ENCODE peak calls at places on chromosomes 13 and 19, in five cellular contexts. L, R, P, N and J are unnamed samples.

GRCh38 chr13:52787212-52787611 is 47.6 kb upstream of the CNMD start:
- DNase-seq in L (no peak), R (no peak), P (no peak), N (no peak), J (no peak)

GRCh38 chr19:38005224-38005614 is 98.2 kb downstream of the SIPA1L3 start:
- DNase-seq in L (no peak), R (no peak), P (no peak), N (no peak), J (no peak)

GRCh38 chr19:35468637-35469036 is 20.6 kb downstream of the FFAR2 start:
- DNase-seq in L (peak; percentile 45), R (no peak), P (peak; percentile 82), N (peak; percentile 54), J (peak; percentile 73)

GRCh38 chr13:21973437-21974125 is 302.7 kb downstream of the FGF9 start:
- DNase-seq in L (no peak), R (no peak), P (no peak), N (no peak), J (no peak)

GRCh38 chr19:13381827-13382632 is 124.2 kb downstream of the CACNA1A start:
- DNase-seq in L (no peak), R (peak; percentile 50), P (no peak), N (no peak), J (no peak)

GRCh38 chr13:47005761-47006414 is 109.0 kb upstream of the HTR2A start:
- DNase-seq in L (no peak), R (no peak), P (no peak), N (no peak), J (no peak)

GRCh38 chr13:36030670-36031331 is 100.4 kb downstream of the DCLK1 start:
- DNase-seq in L (peak; percentile 20), R (no peak), P (no peak), N (no peak), J (no peak)

GRCh38 chr19:31491246-31491645 is 142.0 kb upstream of the TSHZ3 start:
- DNase-seq in L (no peak), R (no peak), P (no peak), N (no peak), J (no peak)

GRCh38 chr13:44331912-44332840 is 41.4 kb upstream of the SERP2 start:
- DNase-seq in L (peak; percentile 72), R (no peak), P (no peak), N (no peak), J (peak; percentile 19)

GRCh38 chr13:60453490-60453889 is 56.5 kb downstream of the TDRD3 start:
- DNase-seq in L (no peak), R (no peak), P (no peak), N (no peak), J (no peak)

GRCh38 chr19:12752056-12752781 is 628 bp downstream of the BEST2 start:
- DNase-seq in L (peak; percentile 42), R (no peak), P (no peak), N (no peak), J (no peak)

GRCh38 chr19:18832331-18833140 is 777 bp downstream of the UPF1 start:
- DNase-seq in L (peak; percentile 71), R (peak; percentile 74), P (no peak), N (peak; percentile 46), J (peak; percentile 15)

GRCh38 chr13:22074403-22074802 is 403.5 kb downstream of the FGF9 start:
- DNase-seq in L (no peak), R (no peak), P (no peak), N (no peak), J (no peak)

GRCh38 chr13:97855570-97855970 is 97.9 kb upstream of the IPO5 start:
- DNase-seq in L (peak; percentile 62), R (peak; percentile 54), P (peak; percentile 13), N (peak; percentile 55), J (peak; percentile 46)

GRCh38 chr19:38737297-38737865 is 6.9 kb downstream of the CAPN12 start:
- DNase-seq in L (no peak), R (no peak), P (no peak), N (no peak), J (no peak)

GRCh38 chr13:39374741-39375189 is 228.2 kb downstream of the LHFPL6 start:
- DNase-seq in L (no peak), R (no peak), P (no peak), N (no peak), J (no peak)

GRCh38 chr13:110244096-110244830 is 62.7 kb downstream of the COL4A1 start:
- DNase-seq in L (no peak), R (no peak), P (no peak), N (no peak), J (no peak)

GRCh38 chr19:35955881-35956634 is 19.9 kb downstream of the LRFN3 start:
- DNase-seq in L (no peak), R (no peak), P (no peak), N (no peak), J (no peak)

GRCh38 chr19:47630594-47630993 is 21.7 kb downstream of the BICRA start:
- DNase-seq in L (no peak), R (no peak), P (no peak), N (no peak), J (no peak)

GRCh38 chr19:47633996-47634395 is 25.1 kb downstream of the BICRA start:
- DNase-seq in L (no peak), R (no peak), P (no peak), N (no peak), J (no peak)

GRCh38 chr19:47631681-47632446 is 22.9 kb downstream of the BICRA start:
- DNase-seq in L (no peak), R (no peak), P (no peak), N (no peak), J (no peak)

GRCh38 chr19:47637550-47637949 is 28.6 kb downstream of the BICRA start:
- DNase-seq in L (no peak), R (no peak), P (no peak), N (no peak), J (no peak)

GRCh38 chr19:47633516-47633915 is 24.6 kb downstream of the BICRA start:
- DNase-seq in L (no peak), R (no peak), P (no peak), N (peak; percentile 44), J (no peak)
- TF ChIP-seq GABPA in L (no peak), R (no peak), P (no peak), N (no peak), J (no peak)

DNA sequence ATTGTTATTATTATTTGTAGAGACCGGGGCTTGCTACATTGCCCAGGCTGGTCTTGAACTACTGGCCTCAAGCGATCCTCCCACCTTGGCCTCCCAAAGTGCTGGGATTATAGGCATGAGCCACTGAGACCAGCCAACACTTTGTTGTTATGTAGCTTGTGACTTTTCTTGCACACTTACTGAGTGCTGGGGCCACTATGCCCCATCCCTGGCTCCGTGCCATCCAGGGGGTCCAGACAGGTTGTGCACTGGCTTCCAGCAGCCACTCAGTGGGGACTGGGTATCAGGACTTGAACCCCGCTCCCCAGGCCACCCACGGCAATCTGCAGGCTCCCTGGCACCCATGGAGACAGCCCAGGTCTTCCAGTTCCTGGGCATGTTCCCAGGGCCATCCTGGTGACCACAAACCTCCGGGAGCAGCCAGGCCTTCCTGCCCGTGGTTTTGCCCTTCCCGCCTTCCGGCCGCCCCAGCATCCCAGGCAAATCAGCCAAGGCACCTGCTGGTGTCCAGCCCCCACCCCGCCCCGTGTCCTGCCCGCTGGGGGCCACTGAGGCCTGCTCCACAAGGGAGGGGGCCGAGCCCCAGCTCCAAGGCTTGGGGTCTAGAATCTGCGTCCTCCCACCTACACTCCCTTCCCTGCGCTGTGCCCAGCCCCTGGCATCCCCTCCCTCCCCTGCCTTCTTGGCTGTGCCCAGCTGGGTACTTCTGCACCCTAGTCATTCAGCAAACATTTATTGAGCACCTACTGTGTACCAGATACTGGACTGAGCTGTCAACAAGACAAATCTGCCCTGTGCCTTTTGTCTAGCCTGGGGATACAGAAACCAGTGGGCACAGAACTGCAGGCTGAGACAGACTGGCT is 23.7 kb upstream of the SEMA6B start:
- DNase-seq in L (peak; percentile 50), R (no peak), P (no peak), N (peak; percentile 78), J (no peak)
- H3K27me3 ChIP-seq in L (peaks cover 22% of the 10 kb centered on the region), R (no peaks in the 10 kb centered on the region), P (peaks cover 6% of the 10 kb centered on the region), N (no peaks in the 10 kb centered on the region), J (peaks cover 54% of the 10 kb centered on the region)

DNA sequence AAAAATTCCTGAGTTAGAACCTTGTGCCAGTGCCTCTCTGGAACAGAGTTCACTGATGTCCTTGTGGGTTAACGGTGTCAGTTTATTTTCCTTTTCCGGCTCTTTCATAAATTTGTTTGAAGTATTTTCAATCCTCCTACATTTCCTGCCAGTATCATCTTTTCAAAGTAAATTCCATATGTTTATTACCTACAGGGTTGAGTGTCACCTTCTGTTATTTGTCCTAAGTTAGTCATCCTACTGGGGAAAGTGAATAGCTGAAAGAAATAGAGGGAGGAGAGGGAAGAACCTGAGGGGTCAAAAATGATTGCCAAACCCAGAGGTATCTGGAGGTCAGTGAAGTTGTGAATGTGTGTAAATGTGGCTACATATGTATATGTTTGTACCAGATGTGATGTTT is 181.2 kb downstream of the DNAJC15 start:
- DNase-seq in L (no peak), R (no peak), P (no peak), N (no peak), J (no peak)
- TF ChIP-seq REST in L (no peak), R (no peak), P (no peak), N (no peak), J (no peak)

GRCh38 chr19:16170134-16170533 is 3.2 kb downstream of the CIB3 start:
- DNase-seq in L (no peak), R (no peak), P (no peak), N (no peak), J (no peak)

GRCh38 chr19:16167055-16167454 is 6.3 kb downstream of the CIB3 start:
- DNase-seq in L (no peak), R (no peak), P (no peak), N (peak; percentile 31), J (no peak)

GRCh38 chr19:16166417-16166816 is 6.9 kb downstream of the CIB3 start:
- DNase-seq in L (no peak), R (no peak), P (no peak), N (no peak), J (no peak)

GRCh38 chr19:16164222-16164890 is 9.0 kb downstream of the CIB3 start:
- DNase-seq in L (no peak), R (no peak), P (no peak), N (peak; percentile 27), J (no peak)

GRCh38 chr19:16168465-16169081 is 4.8 kb downstream of the CIB3 start:
- DNase-seq in L (no peak), R (peak; percentile 36), P (no peak), N (no peak), J (peak; percentile 88)
- TF ChIP-seq GABPA in L (no peak), R (no peak), P (no peak), N (no peak), J (no peak)

GRCh38 chr19:1782501-1782900 is 29.2 kb downstream of the ONECUT3 start:
- DNase-seq in L (no peak), R (no peak), P (no peak), N (no peak), J (no peak)

GRCh38 chr19:1777149-1777548 is 23.8 kb downstream of the ONECUT3 start:
- DNase-seq in L (no peak), R (no peak), P (no peak), N (no peak), J (no peak)

GRCh38 chr19:1783354-1783753 is 28.7 kb downstream of the ATP8B3 start:
- DNase-seq in L (no peak), R (no peak), P (no peak), N (no peak), J (no peak)

GRCh38 chr19:1779604-1779973 is 26.3 kb downstream of the ONECUT3 start:
- DNase-seq in L (no peak), R (no peak), P (no peak), N (no peak), J (no peak)

GRCh38 chr19:1780272-1780957 is 27.1 kb downstream of the ONECUT3 start:
- DNase-seq in L (peak; percentile 55), R (no peak), P (no peak), N (peak; percentile 33), J (no peak)
- H3K27me3 ChIP-seq in L (peaks cover 74% of the 10 kb centered on the region), R (peaks cover 25% of the 10 kb centered on the region), P (peaks cover 6% of the 10 kb centered on the region), N (peaks cover 20% of the 10 kb centered on the region), J (peaks cover 45% of the 10 kb centered on the region)